ENCODE peak calls at places on chromosomes 16 and 17, in four cellular contexts. One of them, this sample, is unnamed.

GRCh38 chr17:2706911-2707510 is 4.6 kb downstream of the CLUH start:
- DNase-seq in body of pancreas: no peak
- DNase-seq in tibial artery: no peak
- DNase-seq in A549: no peak
- DNase-seq in this sample: no peak

GRCh38 chr17:74957935-74958549 is 14.5 kb downstream of the HID1 start:
- DNase-seq in body of pancreas: peak; percentile 71
- DNase-seq in tibial artery: peak; percentile 82
- DNase-seq in A549: peak; percentile 91
- DNase-seq in this sample: peak; percentile 87

GRCh38 chr17:79789943-79790804 is 6.7 kb downstream of the CBX8 start:
- DNase-seq in body of pancreas: peak; percentile 50
- DNase-seq in tibial artery: no peak
- DNase-seq in A549: peak; percentile 95
- DNase-seq in this sample: no peak

GRCh38 chr17:35315283-35315682 is 58.1 kb downstream of the SLFN11 start:
- DNase-seq in body of pancreas: no peak
- DNase-seq in tibial artery: no peak
- DNase-seq in A549: no peak
- DNase-seq in this sample: peak; percentile 54

GRCh38 chr17:4497101-4497824 is 1.4 kb upstream of the SPNS2 start:
- DNase-seq in body of pancreas: peak; percentile 67
- DNase-seq in tibial artery: peak; percentile 89
- DNase-seq in A549: peak; percentile 40
- DNase-seq in this sample: peak; percentile 21

GRCh38 chr16:3490911-3491629 is 4.2 kb downstream of the C16orf90 start:
- DNase-seq in body of pancreas: peak; percentile 35
- DNase-seq in tibial artery: no peak
- DNase-seq in A549: no peak
- DNase-seq in this sample: peak; percentile 81

GRCh38 chr16:59632266-59632855 is 898.2 kb upstream of the GOT2 start:
- DNase-seq in body of pancreas: no peak
- DNase-seq in tibial artery: no peak
- DNase-seq in A549: no peak
- DNase-seq in this sample: peak; percentile 11

GRCh38 chr16:70018254-70018653 is 67.1 kb downstream of the CLEC18A start:
- DNase-seq in body of pancreas: peak; percentile 14
- DNase-seq in tibial artery: no peak
- DNase-seq in A549: peak; percentile 10
- DNase-seq in this sample: no peak

GRCh38 chr17:19578545-19578944 is 44.9 kb downstream of the SLC47A1 start:
- DNase-seq in body of pancreas: no peak
- DNase-seq in tibial artery: no peak
- DNase-seq in A549: no peak
- DNase-seq in this sample: no peak

GRCh38 chr17:82280537-82280936 is 7.0 kb upstream of the CSNK1D start:
- DNase-seq in body of pancreas: no peak
- DNase-seq in tibial artery: no peak
- DNase-seq in A549: no peak
- DNase-seq in this sample: no peak

GRCh38 chr17:50919321-50920040 is 53.3 kb upstream of the TOB1 start:
- DNase-seq in body of pancreas: peak; percentile 98
- DNase-seq in tibial artery: peak; percentile 97
- DNase-seq in A549: peak; percentile 99
- DNase-seq in this sample: peak; percentile 78

GRCh38 chr17:67477687-67478086 is 100.6 kb downstream of the PITPNC1 start:
- DNase-seq in body of pancreas: no peak
- DNase-seq in tibial artery: no peak
- DNase-seq in A549: no peak
- DNase-seq in this sample: no peak

DNA sequence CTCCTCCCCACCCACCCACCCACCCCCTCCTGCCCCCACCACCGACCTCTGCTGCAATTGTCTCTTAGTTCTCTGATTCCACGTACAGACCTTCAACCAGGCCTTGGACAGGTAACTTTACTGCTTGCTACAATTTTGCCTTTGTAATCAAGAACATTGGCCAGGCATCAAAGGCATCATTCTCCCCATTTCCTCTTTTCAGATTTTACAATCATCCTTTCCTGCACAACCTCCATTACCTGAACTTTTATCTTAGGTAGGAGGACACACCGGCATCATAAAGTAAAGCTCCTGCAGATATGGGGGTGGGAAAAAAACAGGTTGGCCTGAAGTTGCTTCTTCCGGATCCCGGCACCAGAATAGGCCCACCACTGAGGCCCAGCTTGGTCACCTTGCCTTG is 25.7 kb upstream of the SUPT4H1 start:
- DNase-seq in body of pancreas: no peak
- DNase-seq in tibial artery: no peak
- DNase-seq in A549: no peak
- DNase-seq in this sample: no peak
- H3K4me1 ChIP-seq in body of pancreas: peaks cover 48% of the 10 kb centered on the region
- H3K4me1 ChIP-seq in tibial artery: no peaks in the 10 kb centered on the region
- H3K4me1 ChIP-seq in A549: peaks cover 56% of the 10 kb centered on the region
- H3K4me1 ChIP-seq in this sample: no peaks in the 10 kb centered on the region

GRCh38 chr17:63842540-63843386 is at the start of gene SMARCD2:
- DNase-seq in body of pancreas: peak; percentile 99
- DNase-seq in tibial artery: peak; percentile 99
- DNase-seq in A549: peak; percentile 90
- DNase-seq in this sample: peak; percentile 97
- H3K4me1 ChIP-seq in body of pancreas: peaks cover 45% of the 10 kb centered on the region
- H3K4me1 ChIP-seq in tibial artery: peaks cover 47% of the 10 kb centered on the region
- H3K4me1 ChIP-seq in A549: peaks cover 32% of the 10 kb centered on the region
- H3K4me1 ChIP-seq in this sample: peaks cover 11% of the 10 kb centered on the region

DNA sequence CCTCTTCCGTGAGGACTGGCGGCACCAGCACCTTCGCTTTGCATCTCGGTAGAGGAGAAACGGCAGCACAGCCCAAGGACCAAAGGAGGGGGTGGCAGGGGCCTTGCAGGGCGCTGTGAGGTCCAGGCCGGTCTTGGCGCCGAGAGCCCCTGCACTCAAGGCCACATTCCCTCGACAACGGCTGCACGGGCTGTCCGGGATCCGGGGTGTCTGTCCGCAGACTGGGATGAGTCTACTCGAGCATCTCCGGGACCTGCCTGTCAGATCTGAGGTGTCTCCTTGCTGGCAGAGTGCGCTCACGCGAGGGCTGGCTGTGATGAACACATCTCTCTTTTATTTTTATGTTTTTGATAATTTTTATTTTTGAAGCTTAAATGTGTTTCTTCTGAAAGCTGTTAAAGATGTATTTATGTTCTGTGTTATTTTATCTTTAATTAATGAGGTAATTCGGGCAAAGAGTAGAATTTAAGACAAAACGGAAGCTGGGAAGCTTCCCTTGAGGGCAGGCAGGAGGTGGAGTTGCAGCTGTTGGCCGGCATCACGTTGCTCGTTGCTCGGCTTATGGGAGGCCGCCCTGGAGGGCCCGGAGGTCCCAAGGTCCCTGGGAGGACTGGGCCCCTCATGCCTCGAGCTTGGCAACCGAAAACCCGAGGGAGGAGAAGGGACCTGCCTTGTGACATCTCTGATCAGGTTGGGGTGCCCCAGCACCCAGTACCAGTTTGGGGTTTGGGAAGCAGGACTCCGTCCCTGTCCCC is 4.3 kb downstream of the SOX8 start:
- DNase-seq in body of pancreas: no peak
- DNase-seq in tibial artery: no peak
- DNase-seq in A549: no peak
- DNase-seq in this sample: peak; percentile 79
- H3K4me1 ChIP-seq in body of pancreas: peaks cover 14% of the 10 kb centered on the region
- H3K4me1 ChIP-seq in tibial artery: peaks cover 18% of the 10 kb centered on the region
- H3K4me1 ChIP-seq in A549: peaks cover 7% of the 10 kb centered on the region
- H3K4me1 ChIP-seq in this sample: peaks cover 35% of the 10 kb centered on the region

DNA sequence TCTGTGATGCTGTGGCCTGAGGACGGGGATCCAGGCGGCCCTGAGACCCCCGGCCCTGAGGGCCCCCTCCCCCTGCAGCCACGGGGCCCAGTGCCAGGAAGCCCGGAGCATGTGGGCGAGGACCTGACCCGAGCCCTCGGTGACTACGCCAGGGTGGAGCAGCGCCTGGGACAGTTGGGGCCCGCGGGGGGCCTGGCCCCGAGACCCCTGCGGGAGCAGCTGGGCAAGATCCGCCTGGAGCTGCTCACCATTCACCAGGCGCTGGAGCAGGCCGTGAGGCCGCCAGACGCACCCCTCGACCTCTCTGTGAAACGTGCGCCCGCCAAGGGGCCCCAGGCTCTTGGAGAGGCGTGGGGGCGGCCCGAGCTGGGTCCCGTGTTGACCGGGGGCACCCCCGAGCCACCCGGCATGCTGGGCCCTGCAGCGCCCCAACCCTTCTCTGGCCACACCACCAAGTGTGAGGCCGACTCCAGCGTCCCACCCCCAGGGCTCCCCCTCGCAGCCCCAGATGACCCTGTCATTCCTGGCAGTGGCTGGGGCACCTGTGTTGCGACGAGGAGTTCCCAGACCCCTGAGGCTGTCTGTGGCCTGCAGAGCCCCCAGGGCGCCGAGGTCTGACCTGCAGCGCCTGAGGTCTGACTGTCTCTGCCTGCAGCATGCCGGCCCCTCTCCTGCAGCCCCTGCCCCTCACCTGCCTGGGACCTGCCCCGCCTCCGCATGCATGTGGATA is 1.9 kb upstream of the NHLRC4 start:
- DNase-seq in body of pancreas: no peak
- DNase-seq in tibial artery: no peak
- DNase-seq in A549: no peak
- DNase-seq in this sample: no peak
- H3K4me1 ChIP-seq in body of pancreas: peaks cover 36% of the 10 kb centered on the region
- H3K4me1 ChIP-seq in tibial artery: peaks cover 40% of the 10 kb centered on the region
- H3K4me1 ChIP-seq in A549: peaks cover 29% of the 10 kb centered on the region
- H3K4me1 ChIP-seq in this sample: peaks cover 34% of the 10 kb centered on the region

GRCh38 chr17:57445772-57446472 is 189.6 kb downstream of the MSI2 start:
- DNase-seq in body of pancreas: no peak
- DNase-seq in tibial artery: no peak
- DNase-seq in A549: no peak
- DNase-seq in this sample: no peak

GRCh38 chr17:57442914-57443571 is 186.7 kb downstream of the MSI2 start:
- DNase-seq in body of pancreas: no peak
- DNase-seq in tibial artery: no peak
- DNase-seq in A549: no peak
- DNase-seq in this sample: peak; percentile 82

GRCh38 chr17:57443781-57444180 is 187.5 kb downstream of the MSI2 start:
- DNase-seq in body of pancreas: no peak
- DNase-seq in tibial artery: no peak
- DNase-seq in A549: no peak
- DNase-seq in this sample: no peak

GRCh38 chr17:57444632-57445031 is 188.3 kb downstream of the MSI2 start:
- DNase-seq in body of pancreas: no peak
- DNase-seq in tibial artery: no peak
- DNase-seq in A549: no peak
- DNase-seq in this sample: no peak

GRCh38 chr17:57445051-57445450 is 188.7 kb downstream of the MSI2 start:
- DNase-seq in body of pancreas: no peak
- DNase-seq in tibial artery: no peak
- DNase-seq in A549: peak; percentile 78
- DNase-seq in this sample: no peak
- H3K4me1 ChIP-seq in body of pancreas: peaks cover 14% of the 10 kb centered on the region
- H3K4me1 ChIP-seq in tibial artery: peaks cover 15% of the 10 kb centered on the region
- H3K4me1 ChIP-seq in A549: peaks cover 64% of the 10 kb centered on the region
- H3K4me1 ChIP-seq in this sample: peaks cover 51% of the 10 kb centered on the region

DNA sequence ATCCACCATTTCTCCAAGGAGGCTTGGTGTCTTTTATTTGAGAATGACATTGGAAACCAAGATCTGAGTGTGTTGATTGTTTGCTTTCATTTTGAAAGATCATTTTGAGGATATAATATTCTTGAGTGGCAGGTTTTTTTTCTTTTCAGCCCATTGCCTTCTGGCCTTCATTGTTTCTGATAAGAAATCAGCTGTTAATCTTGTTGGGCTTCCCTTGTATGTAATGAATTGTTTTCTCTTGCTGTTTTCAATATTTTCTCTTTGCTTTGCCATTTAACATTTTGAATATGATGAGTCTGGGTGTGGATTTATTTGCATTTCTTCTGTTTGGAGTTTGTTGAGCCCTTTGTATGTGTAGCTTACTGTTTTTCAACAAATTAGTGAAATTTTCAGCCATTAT is 22.0 kb downstream of the PRSS54 start:
- DNase-seq in body of pancreas: no peak
- DNase-seq in tibial artery: no peak
- DNase-seq in A549: no peak
- DNase-seq in this sample: no peak
- H3K4me1 ChIP-seq in body of pancreas: no peaks in the 10 kb centered on the region
- H3K4me1 ChIP-seq in tibial artery: no peaks in the 10 kb centered on the region
- H3K4me1 ChIP-seq in A549: no peaks in the 10 kb centered on the region
- H3K4me1 ChIP-seq in this sample: no peaks in the 10 kb centered on the region

GRCh38 chr17:1002412-1002753 is 5.5 kb downstream of the TIMM22 start:
- DNase-seq in body of pancreas: no peak
- DNase-seq in tibial artery: no peak
- DNase-seq in A549: no peak
- DNase-seq in this sample: no peak

GRCh38 chr17:1002771-1003555 is 6.0 kb downstream of the TIMM22 start:
- DNase-seq in body of pancreas: no peak
- DNase-seq in tibial artery: no peak
- DNase-seq in A549: no peak
- DNase-seq in this sample: peak; percentile 15

GRCh38 chr17:1003633-1003971 is 6.7 kb downstream of the TIMM22 start:
- DNase-seq in body of pancreas: no peak
- DNase-seq in tibial artery: no peak
- DNase-seq in A549: no peak
- DNase-seq in this sample: no peak

GRCh38 chr17:1000597-1001490 is 3.9 kb downstream of the TIMM22 start:
- DNase-seq in body of pancreas: no peak
- DNase-seq in tibial artery: peak; percentile 78
- DNase-seq in A549: no peak
- DNase-seq in this sample: peak; percentile 89

GRCh38 chr17:1001640-1002411 is 4.9 kb downstream of the TIMM22 start:
- DNase-seq in body of pancreas: no peak
- DNase-seq in tibial artery: peak; percentile 90
- DNase-seq in A549: no peak
- DNase-seq in this sample: peak; percentile 64
- H3K4me1 ChIP-seq in body of pancreas: peaks cover 43% of the 10 kb centered on the region
- H3K4me1 ChIP-seq in tibial artery: peaks cover 81% of the 10 kb centered on the region
- H3K4me1 ChIP-seq in A549: peaks cover 13% of the 10 kb centered on the region
- H3K4me1 ChIP-seq in this sample: peaks cover 36% of the 10 kb centered on the region

GRCh38 chr16:88699180-88699579 is 7.0 kb downstream of the RNF166 start:
- DNase-seq in body of pancreas: no peak
- DNase-seq in tibial artery: no peak
- DNase-seq in A549: no peak
- DNase-seq in this sample: no peak
- H3K4me1 ChIP-seq in body of pancreas: peaks cover 9% of the 10 kb centered on the region
- H3K4me1 ChIP-seq in tibial artery: peaks cover 17% of the 10 kb centered on the region
- H3K4me1 ChIP-seq in A549: no peaks in the 10 kb centered on the region
- H3K4me1 ChIP-seq in this sample: no peaks in the 10 kb centered on the region